ENCODE peak calls at places on chromosome X, in nine cellular contexts. J is AG08396; H is myocyte; U is activated CD8-positive, alpha-beta memory T cell treated with anti-CD3 and anti-CD28 coated beads, Interleukin-2, amount 50 U/mL, for 4 hours; O is GM10248; P is EL; B is uterus; R is sigmoid colon; F is nephron progenitor cell. I is an unnamed sample.

GRCh38 chrX:13658602-13659001 is 5.7 kb downstream of the TCEANC start:
- DNase-seq in O (peak), P (peak), B (no peak), J (peak), F (no peak), R (no peak), H (peak), U (no peak), I (peak)

GRCh38 chrX:19728915-19729314 is 158.5 kb downstream of the SH3KBP1 start:
- DNase-seq in P (no peak), O (no peak), R (no peak), B (no peak), F (no peak), H (no peak), J (no peak), U (no peak), I (no peak)

GRCh38 chrX:31540313-31540712 is 468.5 kb upstream of the FTHL17 start:
- DNase-seq in F (no peak), U (no peak), O (no peak), B (no peak), H (no peak), R (no peak), J (no peak), P (no peak), I (no peak)

GRCh38 chrX:154719132-154719675 is 31.7 kb downstream of the GAB3 start:
- DNase-seq in O (no peak), P (peak), R (no peak), H (no peak), U (peak), F (no peak), B (no peak), J (no peak), I (no peak)

GRCh38 chrX:68433155-68433980 is at the start of gene OPHN1:
- DNase-seq in P (peak), R (peak), J (peak), F (peak), O (peak), U (no peak), B (peak), H (peak), I (no peak)

GRCh38 chrX:94560930-94561329 is 886.9 kb downstream of the FAM133A start:
- DNase-seq in B (no peak), F (no peak), R (no peak), P (no peak), U (no peak), O (no peak), J (no peak), H (no peak), I (no peak)

GRCh38 chrX:21963736-21964135 is 23.2 kb downstream of the SMS start:
- DNase-seq in B (no peak), R (no peak), O (no peak), J (no peak), P (peak), H (peak), U (no peak), F (no peak), I (no peak)

GRCh38 chrX:70476934-70477733 is 32.5 kb downstream of the DLG3 start:
- DNase-seq in P (peak), J (peak), H (peak), F (no peak), B (peak), O (no peak), R (peak), U (no peak), I (no peak)

GRCh38 chrX:132093239-132093860 is 34.5 kb downstream of the FRMD7 start:
- DNase-seq in O (no peak), R (no peak), U (no peak), B (no peak), P (no peak), H (no peak), J (no peak), F (no peak), I (no peak)

GRCh38 chrX:76428243-76429130 is 977 bp downstream of the MAGEE1 start:
- DNase-seq in J (no peak), P (no peak), B (peak), H (no peak), O (peak), R (peak), F (peak), U (peak), I (no peak)

GRCh38 chrX:4841216-4841745 is 1127.8 kb upstream of the PRKX start:
- DNase-seq in R (no peak), H (no peak), P (no peak), U (no peak), J (no peak), O (no peak), F (no peak), B (no peak), I (no peak)

GRCh38 chrX:10932842-10933440 is 178.2 kb upstream of the HCCS start:
- DNase-seq in P (peak), B (no peak), U (no peak), J (no peak), H (no peak), R (no peak), O (no peak), F (no peak), I (no peak)

GRCh38 chrX:119427795-119428185 is 28.7 kb downstream of the SLC25A43 start:
- DNase-seq in O (no peak), U (no peak), F (no peak), J (no peak), P (no peak), H (no peak), R (no peak), B (no peak), I (no peak)

GRCh38 chrX:105460366-105460765 is 239.9 kb upstream of the TEX13A start:
- DNase-seq in P (no peak), B (no peak), F (no peak), U (no peak), O (no peak), J (no peak), H (peak), R (no peak), I (no peak)

GRCh38 chrX:22952011-22952410 is 47.7 kb upstream of the DDX53 start:
- DNase-seq in F (no peak), P (peak), J (no peak), U (no peak), R (no peak), O (no peak), B (no peak), H (peak), I (no peak)

GRCh38 chrX:53128097-53128749 is 34.3 kb downstream of the KANTR start:
- DNase-seq in R (no peak), B (no peak), O (no peak), F (no peak), J (peak), H (no peak), U (no peak), P (peak), I (no peak)

GRCh38 chrX:130330706-130331105 is 9.0 kb upstream of the SLC25A14 start:
- DNase-seq in O (peak), P (peak), U (peak), B (no peak), R (no peak), H (peak), F (peak), J (peak), I (peak)

GRCh38 chrX:95945528-95945927 is 739.1 kb upstream of the DIAPH2 start:
- DNase-seq in U (no peak), J (no peak), F (no peak), H (no peak), R (no peak), B (no peak), O (no peak), P (no peak), I (no peak)

GRCh38 chrX:130975947-130976346 is 72.9 kb upstream of the ENOX2 start:
- DNase-seq in J (peak), P (peak), U (no peak), R (no peak), F (peak), O (peak), H (peak), B (no peak), I (peak)

GRCh38 chrX:116111934-116112595 is 58.5 kb upstream of the AGTR2 start:
- DNase-seq in R (no peak), F (no peak), J (no peak), P (no peak), O (no peak), U (no peak), H (no peak), B (no peak), I (no peak)

GRCh38 chrX:15985937-15986336 is 131.3 kb upstream of the AP1S2 start:
- DNase-seq in R (no peak), H (peak), B (no peak), O (no peak), U (no peak), F (no peak), J (no peak), P (peak), I (no peak)

GRCh38 chrX:118522230-118522926 is 26.8 kb downstream of the DOCK11 start:
- DNase-seq in H (peak), O (no peak), J (no peak), B (no peak), F (no peak), P (no peak), U (no peak), R (no peak), I (no peak)

GRCh38 chrX:38871129-38872029 is 70.1 kb downstream of the MID1IP1 start:
- DNase-seq in P (peak), H (no peak), R (no peak), J (no peak), U (no peak), B (no peak), F (no peak), O (no peak), I (no peak)

GRCh38 chrX:17608898-17609297 is 128.4 kb upstream of the SCML1 start:
- DNase-seq in H (no peak), P (no peak), J (no peak), U (no peak), R (no peak), F (no peak), B (no peak), O (no peak), I (no peak)

GRCh38 chrX:102846544-102847236 is 90.4 kb upstream of the RAB40AL start:
- DNase-seq in H (no peak), O (no peak), U (no peak), P (peak), J (peak), B (no peak), R (no peak), F (no peak), I (no peak)

GRCh38 chrX:23333842-23334535 is 660 bp upstream of the PTCHD1 start:
- DNase-seq in J (no peak), P (no peak), U (no peak), H (no peak), B (peak), F (peak), O (no peak), R (peak), I (no peak)

GRCh38 chrX:47351706-47352105 is 18.7 kb upstream of the ZNF157 start:
- DNase-seq in P (peak), O (no peak), U (no peak), R (no peak), B (no peak), J (no peak), H (no peak), F (no peak), I (no peak)

GRCh38 chrX:2266445-2267349 is 234.1 kb downstream of the DHRSX start:
- DNase-seq in O (no peak), B (no peak), R (no peak), P (no peak), U (no peak), H (no peak), J (no peak), F (no peak), I (no peak)

GRCh38 chrX:9746148-9746880 is 19.3 kb downstream of the GPR143 start:
- DNase-seq in O (no peak), F (no peak), J (no peak), H (peak), B (no peak), U (no peak), P (peak), R (no peak), I (no peak)

GRCh38 chrX:110569506-110569905 is 210.9 kb downstream of the RTL9 start:
- DNase-seq in F (no peak), R (no peak), P (peak), B (no peak), H (no peak), J (no peak), O (no peak), U (no peak), I (no peak)

GRCh38 chrX:12611471-12611870 is 179.7 kb upstream of the PRPS2 start:
- DNase-seq in F (no peak), O (no peak), P (no peak), R (no peak), U (no peak), J (no peak), H (no peak), B (no peak), I (no peak)

GRCh38 chrX:150566734-150567182 is 1.7 kb upstream of the MTM1 start:
- DNase-seq in H (peak), O (no peak), J (no peak), U (no peak), P (no peak), R (no peak), B (no peak), F (no peak), I (no peak)

I was measured in GM20000.